ENCODE peak calls at places on chromosomes 12 and 14, in four cellular contexts. W is RWPE1, T is spleen, O is A673. N is an unnamed sample.

GRCh38 chr12:121797937-121798801 is 4.7 kb upstream of the RHOF start:
- DNase-seq in W (no peak), T (peak), O (no peak), N (peak)

GRCh38 chr14:32350020-32350419 is 20.9 kb downstream of the AKAP6 start:
- DNase-seq in W (no peak), T (no peak), O (no peak), N (no peak)

GRCh38 chr14:40292664-40293063 is 860.4 kb upstream of the FBXO33 start:
- DNase-seq in W (no peak), T (no peak), O (no peak), N (no peak)

GRCh38 chr12:11621797-11622423 is 27.6 kb upstream of the ETV6 start:
- DNase-seq in W (no peak), T (no peak), O (peak), N (no peak)

GRCh38 chr12:114512351-114512750 is 106.4 kb upstream of the TBX5 start:
- DNase-seq in W (no peak), T (no peak), O (no peak), N (no peak)

GRCh38 chr14:94079891-94080605 is 954 bp downstream of the DDX24 start:
- DNase-seq in W (no peak), T (no peak), O (no peak), N (no peak)

GRCh38 chr14:34190746-34191145 is 239.9 kb upstream of the EGLN3 start:
- DNase-seq in W (no peak), T (no peak), O (no peak), N (no peak)

GRCh38 chr12:130459916-130460315 is 122.2 kb downstream of the PIWIL1 start:
- DNase-seq in W (no peak), T (no peak), O (no peak), N (no peak)

GRCh38 chr12:93521225-93521854 is 51.1 kb upstream of the SOCS2 start:
- DNase-seq in W (no peak), T (no peak), O (peak), N (no peak)